ENCODE peak calls at places on chromosome 18, in six cellular contexts. E is spleen, R is heart right ventricle, F is hepatocyte, W is heart left ventricle, V is tibial artery. Y is an unnamed sample.

GRCh38 chr18:70181725-70182124 is 23.8 kb downstream of the RTTN start:
- DNase-seq in E (no peak), R (no peak), F (no peak), W (no peak), V (no peak), Y (no peak)

GRCh38 chr18:12463191-12463590 is 55.5 kb downstream of the PRELID3A start:
- DNase-seq in E (no peak), R (no peak), F (no peak), W (no peak), V (no peak), Y (no peak)

GRCh38 chr18:68800075-68800474 is 2.2 kb downstream of the CCDC102B start:
- DNase-seq in E (no peak), R (no peak), F (no peak), W (no peak), V (no peak), Y (no peak)

GRCh38 chr18:77086656-77087390 is 45.8 kb downstream of the MBP start:
- DNase-seq in E (peak; percentile 72), R (no peak), F (peak; percentile 64), W (peak; percentile 53), V (no peak), Y (no peak)

GRCh38 chr18:21203096-21203495 is 38.9 kb upstream of the GREB1L start:
- DNase-seq in E (no peak), R (no peak), F (no peak), W (no peak), V (no peak), Y (no peak)

GRCh38 chr18:44594779-44595467 is 85.8 kb upstream of the SETBP1 start:
- DNase-seq in E (no peak), R (peak; percentile 13), F (no peak), W (no peak), V (no peak), Y (no peak)

GRCh38 chr18:79899609-79900435 is 51.6 kb downstream of the SLC66A2 start:
- DNase-seq in E (no peak), R (no peak), F (no peak), W (peak; percentile 16), V (no peak), Y (no peak)

GRCh38 chr18:36780748-36781147 is 48.1 kb downstream of the TPGS2 start:
- DNase-seq in E (no peak), R (no peak), F (no peak), W (no peak), V (no peak), Y (no peak)

GRCh38 chr18:36828157-36828629 is 609 bp downstream of the TPGS2 start:
- DNase-seq in E (no peak), R (peak; percentile 5), F (peak; percentile 55), W (no peak), V (peak; percentile 25), Y (no peak)

GRCh38 chr18:845152-845819 is 33.2 kb upstream of the YES1 start:
- DNase-seq in E (no peak), R (peak; percentile 43), F (no peak), W (no peak), V (no peak), Y (peak; percentile 50)

GRCh38 chr18:22194151-22194598 is 24.8 kb downstream of the GATA6 start:
- DNase-seq in E (no peak), R (no peak), F (peak; percentile 82), W (peak; percentile 60), V (no peak), Y (no peak)

GRCh38 chr18:49177812-49178211 is 227.0 kb upstream of the SMAD7 start:
- DNase-seq in E (no peak), R (no peak), F (no peak), W (no peak), V (no peak), Y (no peak)

GRCh38 chr18:55419939-55420664 is 167.9 kb downstream of the TCF4 start:
- DNase-seq in E (no peak), R (no peak), F (no peak), W (no peak), V (no peak), Y (no peak)

GRCh38 chr18:34342960-34343359 is 118.2 kb upstream of the NOL4 start:
- DNase-seq in E (no peak), R (no peak), F (no peak), W (no peak), V (no peak), Y (no peak)

GRCh38 chr18:23528580-23529472 is 25.5 kb downstream of the RMC1 start:
- DNase-seq in E (no peak), R (no peak), F (no peak), W (peak; percentile 32), V (peak; percentile 53), Y (peak; percentile 69)

GRCh38 chr18:34223164-34223892 is 1.4 kb downstream of the NOL4 start:
- DNase-seq in E (peak; percentile 56), R (no peak), F (peak; percentile 13), W (no peak), V (no peak), Y (no peak)

GRCh38 chr18:55100817-55101457 is 141.7 kb upstream of the CCDC68 start:
- DNase-seq in E (no peak), R (no peak), F (peak; percentile 51), W (no peak), V (no peak), Y (no peak)

GRCh38 chr18:79580481-79581171 is 99.0 kb upstream of the CTDP1 start:
- DNase-seq in E (peak; percentile 54), R (no peak), F (no peak), W (peak; percentile 14), V (no peak), Y (no peak)

GRCh38 chr18:47215554-47216138 is 35.8 kb downstream of the SKOR2 start:
- DNase-seq in E (no peak), R (peak; percentile 5), F (peak; percentile 78), W (no peak), V (no peak), Y (peak; percentile 4)

GRCh38 chr18:58004317-58004716 is 39.7 kb upstream of the NEDD4L start:
- DNase-seq in E (no peak), R (no peak), F (no peak), W (no peak), V (no peak), Y (peak; percentile 38)

GRCh38 chr18:13392029-13392750 is 173.6 kb downstream of the LDLRAD4 start:
- DNase-seq in E (no peak), R (no peak), F (no peak), W (no peak), V (no peak), Y (no peak)

GRCh38 chr18:25594351-25594750 is 242.4 kb upstream of the ZNF521 start:
- DNase-seq in E (no peak), R (no peak), F (no peak), W (no peak), V (no peak), Y (no peak)

GRCh38 chr18:7878265-7879173 is 311.4 kb downstream of the PTPRM start:
- DNase-seq in E (no peak), R (no peak), F (no peak), W (no peak), V (no peak), Y (no peak)

GRCh38 chr18:26082475-26082874 is 7.9 kb downstream of the SS18 start:
- DNase-seq in E (no peak), R (no peak), F (no peak), W (no peak), V (no peak), Y (no peak)

GRCh38 chr18:33761363-33761762 is 183.3 kb downstream of the ASXL3 start:
- DNase-seq in E (no peak), R (peak; percentile 8), F (peak; percentile 36), W (no peak), V (peak; percentile 20), Y (no peak)

GRCh38 chr18:13218376-13219011 is at the start of gene LDLRAD4:
- DNase-seq in E (no peak), R (peak; percentile 76), F (peak; percentile 55), W (peak; percentile 79), V (peak; percentile 59), Y (no peak)

GRCh38 chr18:54679318-54680149 is 88.5 kb downstream of the DYNAP start:
- DNase-seq in E (no peak), R (peak; percentile 14), F (peak; percentile 67), W (no peak), V (no peak), Y (peak; percentile 32)

GRCh38 chr18:12405066-12405465 is 2.7 kb upstream of the PRELID3A start:
- DNase-seq in E (peak; percentile 17), R (no peak), F (no peak), W (no peak), V (no peak), Y (no peak)

GRCh38 chr18:62576277-62576676 is 53.5 kb downstream of the ZCCHC2 start:
- DNase-seq in E (no peak), R (no peak), F (no peak), W (no peak), V (no peak), Y (no peak)
- H3K4me3 ChIP-seq in E (no peak overlapping the region), R (no peak overlapping the region), F (no peak overlapping the region), W (no peak overlapping the region), V (no peak overlapping the region), Y (no peak overlapping the region)

GRCh38 chr18:3255611-3256165 is 6.2 kb upstream of the MYL12B start:
- DNase-seq in E (no peak), R (no peak), F (no peak), W (no peak), V (no peak), Y (no peak)
- H3K36me3 ChIP-seq in E (peaks cover 57% of the 10 kb centered on the region), R (peaks cover 75% of the 10 kb centered on the region), F (peaks cover 7% of the 10 kb centered on the region), W (peaks cover 49% of the 10 kb centered on the region), V (peaks cover 56% of the 10 kb centered on the region), Y (peaks cover 11% of the 10 kb centered on the region)

GRCh38 chr18:41585512-41585911 is 369.5 kb upstream of the PIK3C3 start:
- DNase-seq in E (no peak), R (no peak), F (no peak), W (no peak), V (no peak), Y (no peak)
- TF ChIP-seq CTCF in E (no peak), R (no peak), F (no peak), W (no peak), V (no peak), Y (no peak)

GRCh38 chr18:8876887-8877286 is 171.5 kb downstream of the MTCL1 start:
- DNase-seq in E (no peak), R (no peak), F (no peak), W (no peak), V (no peak), Y (no peak)

GRCh38 chr18:8883409-8883668 is 178.0 kb downstream of the MTCL1 start:
- DNase-seq in E (no peak), R (no peak), F (no peak), W (no peak), V (no peak), Y (no peak)

GRCh38 chr18:8881103-8881502 is 175.7 kb downstream of the MTCL1 start:
- DNase-seq in E (no peak), R (no peak), F (no peak), W (no peak), V (no peak), Y (no peak)

DNA sequence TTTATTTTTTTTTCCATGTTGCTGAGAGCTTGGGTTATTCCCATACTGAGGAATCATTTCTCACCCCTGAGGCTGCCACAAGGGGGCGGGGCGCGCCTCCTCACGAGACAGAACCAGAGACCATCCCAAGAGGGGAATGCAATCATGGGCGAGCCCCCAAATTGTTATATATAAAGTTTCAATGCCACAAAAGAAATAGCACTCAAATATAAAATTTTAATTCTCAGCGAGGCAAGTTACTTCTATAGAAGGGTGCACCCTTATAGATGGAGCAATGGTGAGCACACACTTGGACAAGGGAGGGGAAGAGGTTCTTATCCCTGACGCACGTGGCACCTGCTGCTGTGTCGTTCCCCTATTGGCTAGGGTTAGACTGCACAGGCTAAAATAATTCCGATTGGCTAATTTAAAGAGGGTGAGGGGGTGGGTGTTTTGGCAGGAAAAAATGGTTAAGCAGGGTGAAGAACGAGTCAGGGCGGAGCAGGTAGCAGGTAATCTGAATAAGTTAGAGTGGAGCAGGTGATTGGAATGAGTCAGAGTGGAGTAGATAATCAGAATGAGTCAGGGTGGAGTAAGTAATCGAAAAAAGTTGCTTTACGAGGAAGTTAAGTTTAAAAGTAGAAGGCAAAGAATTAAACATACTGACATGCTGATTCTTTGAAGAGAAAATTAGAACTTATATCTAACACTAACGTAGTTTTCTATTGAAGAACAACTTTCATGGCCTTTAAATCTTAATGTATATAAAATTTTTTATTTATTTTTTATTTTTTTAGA is 177.5 kb downstream of the MTCL1 start:
- DNase-seq in E (no peak), R (no peak), F (no peak), W (no peak), V (no peak), Y (no peak)
- H3K4me3 ChIP-seq in E (no peak overlapping the region), R (no peak overlapping the region), F (no peak overlapping the region), W (no peak overlapping the region), V (no peak overlapping the region), Y (no peak overlapping the region)

Y was measured in BJ.